ENCODE peak calls at places on chromosomes 7 and 10, in eight cellular contexts. One of them, this sample, is unnamed.

GRCh38 chr7:102119925-102120324 is 166.7 kb upstream of the SH2B2 start:
- DNase-seq in Right ventricle myocardium inferior: no peak
- DNase-seq in HL-60: no peak
- DNase-seq in germinal center: no peak
- DNase-seq in fibroblast of mammary gland: no peak
- DNase-seq in NB4: no peak
- DNase-seq in SW480: no peak
- DNase-seq in pancreas: no peak
- DNase-seq in this sample: no peak

GRCh38 chr10:61139230-61139928 is 195.4 kb upstream of the RHOBTB1 start:
- DNase-seq in Right ventricle myocardium inferior: no peak
- DNase-seq in fibroblast of mammary gland: no peak
- DNase-seq in germinal center: no peak
- DNase-seq in HL-60: no peak
- DNase-seq in SW480: no peak
- DNase-seq in NB4: no peak
- DNase-seq in pancreas: no peak
- DNase-seq in this sample: no peak

GRCh38 chr10:79285315-79286185 is 61.7 kb upstream of the PPIF start:
- DNase-seq in Right ventricle myocardium inferior: no peak
- DNase-seq in fibroblast of mammary gland: no peak
- DNase-seq in pancreas: no peak
- DNase-seq in NB4: peak
- DNase-seq in SW480: no peak
- DNase-seq in germinal center: peak
- DNase-seq in HL-60: peak
- DNase-seq in this sample: peak

GRCh38 chr7:20280475-20281351 is 50.0 kb upstream of the ITGB8 start:
- DNase-seq in SW480: no peak
- DNase-seq in Right ventricle myocardium inferior: no peak
- DNase-seq in fibroblast of mammary gland: peak
- DNase-seq in pancreas: no peak
- DNase-seq in NB4: no peak
- DNase-seq in germinal center: no peak
- DNase-seq in HL-60: no peak
- DNase-seq in this sample: no peak

GRCh38 chr10:111148025-111148424 is 71.2 kb downstream of the ADRA2A start:
- DNase-seq in SW480: no peak
- DNase-seq in HL-60: no peak
- DNase-seq in germinal center: no peak
- DNase-seq in Right ventricle myocardium inferior: no peak
- DNase-seq in NB4: no peak
- DNase-seq in pancreas: no peak
- DNase-seq in fibroblast of mammary gland: no peak
- DNase-seq in this sample: no peak

GRCh38 chr10:132117146-132117545 is 51.4 kb downstream of the JAKMIP3 start:
- DNase-seq in NB4: no peak
- DNase-seq in pancreas: no peak
- DNase-seq in Right ventricle myocardium inferior: no peak
- DNase-seq in HL-60: no peak
- DNase-seq in SW480: no peak
- DNase-seq in germinal center: no peak
- DNase-seq in fibroblast of mammary gland: no peak
- DNase-seq in this sample: no peak

GRCh38 chr10:58414270-58415041 is 29.2 kb downstream of the TFAM start:
- DNase-seq in Right ventricle myocardium inferior: no peak
- DNase-seq in NB4: peak
- DNase-seq in SW480: peak
- DNase-seq in fibroblast of mammary gland: peak
- DNase-seq in pancreas: no peak
- DNase-seq in germinal center: no peak
- DNase-seq in HL-60: no peak
- DNase-seq in this sample: no peak

GRCh38 chr7:98365863-98366561 is 34.9 kb downstream of the BAIAP2L1 start:
- DNase-seq in Right ventricle myocardium inferior: no peak
- DNase-seq in HL-60: no peak
- DNase-seq in fibroblast of mammary gland: no peak
- DNase-seq in SW480: no peak
- DNase-seq in pancreas: no peak
- DNase-seq in germinal center: no peak
- DNase-seq in NB4: no peak
- DNase-seq in this sample: no peak

GRCh38 chr7:105352018-105352612 is 36.6 kb downstream of the SRPK2 start:
- DNase-seq in pancreas: no peak
- DNase-seq in fibroblast of mammary gland: peak
- DNase-seq in germinal center: peak
- DNase-seq in SW480: peak
- DNase-seq in HL-60: peak
- DNase-seq in Right ventricle myocardium inferior: peak
- DNase-seq in NB4: peak
- DNase-seq in this sample: peak

GRCh38 chr10:79488870-79489269 is 23.5 kb upstream of the EIF5AL1 start:
- DNase-seq in Right ventricle myocardium inferior: no peak
- DNase-seq in NB4: no peak
- DNase-seq in pancreas: no peak
- DNase-seq in SW480: no peak
- DNase-seq in germinal center: no peak
- DNase-seq in fibroblast of mammary gland: no peak
- DNase-seq in HL-60: no peak
- DNase-seq in this sample: peak

GRCh38 chr7:102044984-102045673 is 227.7 kb downstream of the CUX1 start:
- DNase-seq in SW480: peak
- DNase-seq in HL-60: peak
- DNase-seq in Right ventricle myocardium inferior: peak
- DNase-seq in NB4: peak
- DNase-seq in fibroblast of mammary gland: peak
- DNase-seq in pancreas: no peak
- DNase-seq in germinal center: no peak
- DNase-seq in this sample: no peak